ENCODE peak calls at places on chromosomes 13 and 19, in seven cellular contexts. Z is HCT116, P is K562, X is H1, C is SK-N-SH, Y is GM12878, E is HepG2. B is an unnamed sample.

GRCh38 chr19:16060294-16060693 is 16.0 kb upstream of the TPM4 start:
- DNase-seq in Z (no peak), P (no peak), X (no peak), C (no peak), Y (no peak), E (no peak), B (no peak)

GRCh38 chr13:38733146-38733545 is 46.3 kb downstream of the FREM2 start:
- DNase-seq in Z (no peak), P (no peak), X (no peak), C (no peak), Y (no peak), E (no peak), B (no peak)

GRCh38 chr13:46783504-46783903 is 13.5 kb downstream of the ESD start:
- DNase-seq in Z (no peak), P (no peak), X (no peak), C (no peak), Y (no peak), E (no peak), B (no peak)

GRCh38 chr13:57018915-57019314 is 121.8 kb upstream of the PRR20A start:
- DNase-seq in Z (no peak), P (no peak), X (no peak), C (no peak), Y (no peak), E (no peak), B (no peak)

GRCh38 chr19:29962777-29963176 is 20.7 kb downstream of the URI1 start:
- DNase-seq in Z (no peak), P (no peak), X (no peak), C (no peak), Y (no peak), E (no peak), B (no peak)

GRCh38 chr13:75860935-75861334 is 224.8 kb downstream of the LMO7 start:
- DNase-seq in Z (no peak), P (no peak), X (no peak), C (no peak), Y (no peak), E (no peak), B (no peak)

GRCh38 chr19:19354932-19355331 is 34.3 kb downstream of the MAU2 start:
- DNase-seq in Z (no peak), P (no peak), X (no peak), C (no peak), Y (no peak), E (no peak), B (no peak)

GRCh38 chr13:31322702-31323101 is 122.9 kb downstream of the B3GLCT start:
- DNase-seq in Z (no peak), P (no peak), X (no peak), C (no peak), Y (no peak), E (no peak), B (no peak)

GRCh38 chr13:76361868-76362267 is 524.3 kb downstream of the KCTD12 start:
- DNase-seq in Z (no peak), P (no peak), X (no peak), C (no peak), Y (no peak), E (no peak), B (no peak)

GRCh38 chr19:8905342-8905741 is 73.2 kb downstream of the MBD3L1 start:
- DNase-seq in Z (no peak), P (no peak), X (no peak), C (no peak), Y (no peak), E (no peak), B (no peak)

GRCh38 chr19:46944918-46945628 is 74.6 kb upstream of the NPAS1 start:
- DNase-seq in Z (no peak), P (no peak), X (no peak), C (peak), Y (no peak), E (no peak), B (no peak)

GRCh38 chr13:21420706-21421105 is 38.4 kb downstream of the ZDHHC20 start:
- DNase-seq in Z (no peak), P (no peak), X (no peak), C (no peak), Y (no peak), E (no peak), B (no peak)

GRCh38 chr13:71864094-71864980 is 2.7 kb downstream of the DACH1 start:
- DNase-seq in Z (no peak), P (no peak), X (no peak), C (peak), Y (no peak), E (no peak), B (peak)

GRCh38 chr19:38227272-38228004 is 3.4 kb upstream of the DPF1 start:
- DNase-seq in Z (no peak), P (no peak), X (no peak), C (no peak), Y (no peak), E (no peak), B (no peak)

GRCh38 chr13:24921881-24922280 is 157.9 kb downstream of the RNF17 start:
- DNase-seq in Z (no peak), P (no peak), X (no peak), C (no peak), Y (no peak), E (no peak), B (no peak)

GRCh38 chr19:7348587-7349230 is at the start of gene ARHGEF18:
- DNase-seq in Z (no peak), P (no peak), X (no peak), C (no peak), Y (peak), E (no peak), B (no peak)

DNA sequence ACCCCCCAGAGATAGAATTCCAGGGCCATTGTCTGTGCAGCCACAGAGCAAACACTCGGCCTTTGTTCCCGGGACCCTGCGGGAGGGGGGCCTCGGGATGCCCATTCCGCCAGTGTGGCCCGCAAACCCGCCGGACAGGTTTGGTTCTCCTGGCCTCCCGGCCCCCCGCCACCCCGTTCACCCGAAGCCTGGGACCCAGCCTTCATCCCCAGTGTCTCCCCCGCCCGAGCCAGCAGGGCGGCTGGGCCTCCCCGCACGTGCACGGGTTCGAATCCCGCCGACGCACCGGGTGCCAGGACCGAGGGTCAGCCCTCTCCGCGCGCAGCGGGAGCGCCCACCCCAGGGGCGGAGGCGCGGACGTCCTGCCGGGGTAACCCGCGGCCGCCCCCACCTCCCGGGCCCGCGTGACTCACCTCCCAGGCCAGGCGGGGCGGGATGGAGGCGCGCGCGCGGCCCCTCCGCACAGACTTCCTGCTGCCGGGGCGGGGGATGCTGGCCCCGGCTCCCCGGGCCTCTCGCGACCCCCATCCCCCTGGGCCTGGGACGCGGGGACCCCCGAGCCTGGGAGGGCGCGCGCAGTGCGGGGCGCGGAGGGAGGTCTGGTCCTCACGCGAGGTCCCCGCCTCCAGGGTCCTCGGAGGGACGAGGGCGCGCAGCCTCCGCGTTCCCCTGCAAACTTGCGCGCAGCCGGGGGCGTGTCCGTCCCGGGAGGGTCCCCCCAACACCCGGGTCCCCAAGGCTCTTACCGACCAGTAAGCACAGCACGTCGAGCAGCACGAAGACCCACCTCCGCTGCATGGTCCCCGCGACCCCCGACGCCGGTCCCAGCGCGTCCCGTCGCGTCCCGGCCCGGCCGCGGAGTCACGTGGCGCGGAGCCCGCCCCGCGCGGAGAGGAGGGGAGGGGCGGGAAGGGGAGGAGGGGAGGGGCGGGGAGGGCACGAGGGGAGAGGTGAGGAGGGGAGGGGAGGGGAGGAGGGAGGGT is at the start of gene PLPP2:
- DNase-seq in Z (no peak), P (peak), X (peak), C (peak), Y (no peak), E (no peak), B (peak)
- TF ChIP-seq JUND in Z (no peak), P (no peak), X (no peak), C (no peak), Y (no peak), E (no peak), B (no peak)

GRCh38 chr13:59689057-59689456 is 474.7 kb downstream of the DIAPH3 start:
- DNase-seq in Z (no peak), P (no peak), X (peak), C (no peak), Y (no peak), E (no peak), B (no peak)
- TF ChIP-seq JUND in Z (no peak), P (no peak), X (no peak), C (no peak), Y (no peak), E (no peak), B (no peak)

DNA sequence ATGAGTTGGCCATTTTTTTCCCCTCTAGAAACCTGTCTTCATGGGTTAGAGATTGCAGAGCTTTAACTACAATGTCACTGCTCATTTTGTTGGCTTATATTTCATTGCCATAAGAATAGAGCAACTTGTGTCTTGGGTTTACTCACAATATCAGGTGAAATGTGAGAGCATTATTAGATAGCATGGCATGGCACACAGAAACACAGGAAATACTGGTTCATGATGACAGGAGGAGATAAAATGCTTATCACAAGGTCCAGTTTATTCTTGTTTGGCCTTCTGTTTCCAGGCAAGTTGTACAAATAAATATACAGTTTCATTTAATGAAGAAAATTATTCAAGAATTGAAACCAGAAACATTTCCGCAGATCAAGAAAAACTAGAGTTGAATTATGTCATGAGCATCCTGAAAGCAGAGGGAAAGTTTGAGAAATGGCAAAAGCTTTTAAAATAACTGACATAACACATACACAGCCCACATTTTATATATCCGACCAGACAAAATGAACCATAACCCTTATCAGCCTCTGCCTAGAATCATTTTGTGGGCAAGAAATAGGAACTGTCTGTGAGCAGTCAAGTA is 297.9 kb upstream of the ARGLU1 start:
- DNase-seq in Z (no peak), P (no peak), X (no peak), C (no peak), Y (no peak), E (no peak), B (no peak)
- TF ChIP-seq JUND in Z (no peak), P (no peak), X (no peak), C (no peak), Y (no peak), E (no peak), B (no peak)

GRCh38 chr13:100547805-100548204 is 40.8 kb downstream of the GGACT start:
- DNase-seq in Z (no peak), P (no peak), X (no peak), C (peak), Y (no peak), E (no peak), B (peak)
- TF ChIP-seq JUND in Z (no peak), P (no peak), X (no peak), C (no peak), Y (no peak), E (no peak), B (no peak)

B was measured in T47D.